ENCODE peak calls at places on chromosomes 12 and 14, in seven cellular contexts. M is effector memory CD4-positive, alpha-beta T cell; J is aorta; G is heart left ventricle; A is tibial artery; Q is psoas muscle; X is GM23248. U is an unnamed sample. For H3K4me1, the result is how much of the 10 kb centered on the place peaks cover.

GRCh38 chr14:94536836-94537235 is 24.4 kb upstream of the SERPINA4 start:
- DNase-seq in M (no peak), J (no peak), G (no peak), A (no peak), Q (no peak), X (peak), U (no peak)

GRCh38 chr12:54967461-54967860 is 17.1 kb downstream of the TESPA1 start:
- DNase-seq in M (no peak), J (no peak), G (no peak), A (no peak), Q (no peak), X (no peak), U (no peak)

GRCh38 chr12:4911316-4911994 is 1.8 kb downstream of the KCNA1 start:
- DNase-seq in M (no peak), J (no peak), G (peak), A (no peak), Q (no peak), X (no peak), U (peak)

GRCh38 chr12:85626031-85626781 is 210.0 kb downstream of the RASSF9 start:
- DNase-seq in M (no peak), J (no peak), G (no peak), A (no peak), Q (no peak), X (peak), U (no peak)

GRCh38 chr14:59352951-59353350 is 112.2 kb downstream of the GPR135 start:
- DNase-seq in M (no peak), J (no peak), G (no peak), A (no peak), Q (no peak), X (no peak), U (no peak)

GRCh38 chr12:45289245-45290217 is 73.6 kb downstream of the ANO6 start:
- DNase-seq in M (no peak), J (no peak), G (no peak), A (no peak), Q (no peak), X (no peak), U (no peak)

GRCh38 chr14:95228240-95228639 is 70.9 kb upstream of the DICER1 start:
- DNase-seq in M (no peak), J (no peak), G (no peak), A (no peak), Q (no peak), X (no peak), U (no peak)

GRCh38 chr12:45615268-45615667 is 114.2 kb upstream of the ARID2 start:
- DNase-seq in M (no peak), J (no peak), G (no peak), A (no peak), Q (no peak), X (peak), U (no peak)

GRCh38 chr12:132116709-132117557 is 27.2 kb downstream of the DDX51 start:
- DNase-seq in M (no peak), J (no peak), G (no peak), A (no peak), Q (no peak), X (no peak), U (peak)

DNA sequence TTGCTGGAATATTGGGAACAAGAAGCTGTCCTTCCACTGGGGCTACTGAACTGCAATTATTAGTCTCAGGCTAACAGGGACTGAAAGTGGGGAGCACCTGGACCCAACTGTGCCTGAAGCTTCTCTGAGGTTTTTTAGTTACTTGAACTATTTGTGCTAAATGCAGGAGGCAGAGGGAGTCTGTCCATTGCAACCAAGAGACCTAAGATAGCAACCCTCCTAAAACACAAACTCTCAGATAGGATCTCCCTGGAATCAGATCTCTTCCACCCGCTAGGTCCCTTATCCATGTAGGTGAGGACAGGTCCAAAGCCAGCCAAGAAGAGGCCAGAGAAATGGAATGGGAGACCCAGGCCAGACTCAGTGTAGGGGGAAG is 58.1 kb downstream of the NCOR2 start:
- DNase-seq in M (no peak), J (no peak), G (no peak), A (no peak), Q (no peak), X (no peak), U (no peak)
- H3K4me1 ChIP-seq in M (under half), J (under half), G (half or more), A (half or more), Q (half or more), X (under half), U (half or more)

DNA sequence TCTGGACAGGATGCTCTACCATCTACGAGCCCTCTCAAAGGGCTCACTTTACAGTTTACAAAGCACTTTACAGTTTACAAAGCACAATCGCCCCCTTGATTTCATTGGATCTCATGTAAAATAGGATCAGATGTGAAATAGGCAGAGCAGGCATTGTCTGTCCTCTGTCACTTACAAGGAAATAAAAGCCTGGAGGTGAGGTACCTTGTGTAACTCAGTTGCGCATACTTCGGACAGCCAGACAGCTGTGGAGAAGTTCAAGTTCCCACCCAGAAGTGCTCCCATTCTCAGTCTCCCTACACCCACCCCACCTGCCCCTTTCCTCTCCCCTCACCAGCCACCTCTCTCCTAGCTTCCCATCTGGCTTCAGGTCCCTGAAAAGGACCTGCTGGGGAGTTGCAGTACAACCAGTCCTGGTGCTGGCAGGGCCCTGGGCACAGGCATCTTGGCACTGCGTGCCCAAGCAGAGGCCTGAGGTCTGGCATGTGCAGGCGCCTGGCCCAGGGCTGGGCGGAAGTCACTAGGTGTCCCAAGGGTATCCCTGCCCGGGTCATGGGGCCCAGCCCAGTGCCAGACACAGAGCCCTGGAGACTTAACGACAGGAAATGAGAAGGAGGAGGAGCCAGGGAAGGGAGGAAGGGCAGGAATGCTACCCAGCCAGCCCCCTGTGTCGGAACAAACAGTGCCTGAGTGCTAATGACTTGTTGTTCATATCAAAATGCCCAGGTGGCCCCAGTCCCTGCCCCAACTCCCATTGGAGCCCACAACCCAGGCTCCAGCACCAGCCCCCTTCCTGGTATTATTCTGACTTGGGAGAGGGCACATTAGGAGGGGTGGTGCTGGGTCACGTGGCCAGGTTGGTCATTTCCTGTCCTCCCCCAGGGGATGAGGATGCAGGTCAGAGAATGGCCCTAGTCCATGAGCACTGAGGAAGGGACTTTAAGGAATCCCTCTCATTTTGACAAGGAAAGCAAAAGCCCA is 5.4 kb downstream of the RAPGEF3 start:
- DNase-seq in M (no peak), J (peak), G (peak), A (peak), Q (peak), X (no peak), U (no peak)
- H3K4me1 ChIP-seq in M (under half), J (under half), G (half or more), A (half or more), Q (under half), X (under half), U (under half)

DNA sequence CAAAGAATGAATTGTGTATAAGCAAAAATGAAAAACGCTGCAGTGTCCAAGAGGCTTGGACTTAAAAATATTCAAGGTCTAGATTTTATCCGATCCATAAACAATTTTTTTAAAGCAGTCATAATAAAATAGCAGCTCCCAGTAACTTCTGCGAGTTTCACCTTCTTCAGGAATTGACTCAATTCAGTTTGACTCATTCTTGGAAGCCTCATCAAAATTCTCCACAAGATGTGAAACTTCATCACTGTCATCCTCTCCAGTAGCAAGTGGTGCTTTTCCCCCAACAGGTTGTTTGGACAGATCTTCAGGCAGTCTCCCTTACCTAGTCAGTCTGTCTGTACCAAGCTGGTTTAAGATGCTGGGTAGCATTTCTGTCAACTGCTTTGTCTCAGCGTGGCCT is 93.5 kb upstream of the FOXG1 start:
- DNase-seq in M (no peak), J (no peak), G (no peak), A (no peak), Q (no peak), X (no peak), U (no peak)
- H3K4me1 ChIP-seq in M (under half), J (under half), G (under half), A (under half), Q (under half), X (under half), U (under half)

GRCh38 chr14:32472512-32473472 is 143.7 kb downstream of the AKAP6 start:
- DNase-seq in M (no peak), J (no peak), G (no peak), A (no peak), Q (no peak), X (peak), U (no peak)
- H3K4me1 ChIP-seq in M (under half), J (under half), G (half or more), A (under half), Q (half or more), X (half or more), U (half or more)

GRCh38 chr14:22493143-22493542 is 95.9 kb downstream of the DAD1 start:
- DNase-seq in M (no peak), J (no peak), G (no peak), A (no peak), Q (no peak), X (no peak), U (no peak)

GRCh38 chr14:22491683-22492483 is 97.1 kb downstream of the DAD1 start:
- DNase-seq in M (peak), J (no peak), G (no peak), A (no peak), Q (no peak), X (no peak), U (no peak)

GRCh38 chr14:22494486-22495135 is 94.4 kb downstream of the DAD1 start:
- DNase-seq in M (no peak), J (no peak), G (no peak), A (no peak), Q (no peak), X (no peak), U (no peak)

GRCh38 chr14:22492601-22493000 is 96.4 kb downstream of the DAD1 start:
- DNase-seq in M (no peak), J (no peak), G (no peak), A (no peak), Q (no peak), X (no peak), U (no peak)

GRCh38 chr14:22493753-22494152 is 95.3 kb downstream of the DAD1 start:
- DNase-seq in M (no peak), J (no peak), G (no peak), A (no peak), Q (no peak), X (no peak), U (no peak)
- H3K4me1 ChIP-seq in M (under half), J (under half), G (under half), A (under half), Q (under half), X (under half), U (under half)

GRCh38 chr12:11769723-11770514 is 120.4 kb downstream of the ETV6 start:
- DNase-seq in M (no peak), J (no peak), G (no peak), A (no peak), Q (no peak), X (no peak), U (no peak)
- H3K4me1 ChIP-seq in M (under half), J (under half), G (under half), A (under half), Q (under half), X (under half), U (half or more)

GRCh38 chr12:87266305-87266704 is 762.9 kb downstream of the C12orf50 start:
- DNase-seq in M (no peak), J (no peak), G (no peak), A (no peak), Q (no peak), X (peak), U (no peak)
- H3K4me1 ChIP-seq in M (under half), J (under half), G (under half), A (under half), Q (under half), X (under half), U (under half)

GRCh38 chr12:65533177-65533883 is 254.8 kb downstream of the MSRB3 start:
- DNase-seq in M (no peak), J (no peak), G (no peak), A (no peak), Q (no peak), X (no peak), U (no peak)

GRCh38 chr12:65534105-65534841 is 255.8 kb downstream of the MSRB3 start:
- DNase-seq in M (no peak), J (no peak), G (no peak), A (no peak), Q (no peak), X (no peak), U (no peak)

GRCh38 chr12:65536876-65537661 is 258.6 kb downstream of the MSRB3 start:
- DNase-seq in M (no peak), J (peak), G (no peak), A (peak), Q (no peak), X (peak), U (peak)

GRCh38 chr12:65537978-65538377 is 259.5 kb downstream of the MSRB3 start:
- DNase-seq in M (no peak), J (no peak), G (no peak), A (no peak), Q (no peak), X (no peak), U (no peak)

DNA sequence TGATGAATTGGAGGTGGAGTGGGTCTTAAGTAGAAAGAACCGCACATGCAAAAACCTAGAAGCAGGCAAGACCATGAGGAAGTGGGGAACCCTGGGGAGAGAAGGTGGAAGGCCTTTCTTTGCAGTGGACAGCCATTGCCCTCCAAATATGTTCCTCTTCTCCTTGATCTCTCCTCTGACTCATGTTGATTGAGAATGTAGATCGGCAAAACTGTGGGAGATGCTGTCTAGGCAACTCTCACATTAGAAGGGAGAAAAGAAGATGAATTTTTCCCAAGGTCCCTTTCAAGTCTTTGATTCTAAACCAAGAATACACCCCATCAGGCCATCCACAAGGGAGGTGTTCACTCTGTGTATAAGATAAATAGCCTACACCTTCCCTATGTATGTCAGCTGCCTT is 257.5 kb downstream of the MSRB3 start:
- DNase-seq in M (no peak), J (no peak), G (no peak), A (no peak), Q (no peak), X (peak), U (no peak)
- H3K4me1 ChIP-seq in M (under half), J (under half), G (under half), A (under half), Q (under half), X (under half), U (under half)

GRCh38 chr12:12874014-12874413 is 17.3 kb upstream of the GPRC5A start:
- DNase-seq in M (no peak), J (no peak), G (no peak), A (no peak), Q (no peak), X (no peak), U (no peak)

GRCh38 chr12:12870454-12870853 is 20.9 kb upstream of the GPRC5A start:
- DNase-seq in M (no peak), J (no peak), G (no peak), A (no peak), Q (no peak), X (peak), U (no peak)

GRCh38 chr12:12871587-12872138 is 19.7 kb upstream of the GPRC5A start:
- DNase-seq in M (no peak), J (no peak), G (no peak), A (no peak), Q (no peak), X (no peak), U (no peak)

GRCh38 chr12:12872139-12872933 is 19.0 kb upstream of the GPRC5A start:
- DNase-seq in M (no peak), J (no peak), G (no peak), A (no peak), Q (no peak), X (peak), U (no peak)

GRCh38 chr12:12872934-12873275 is 18.5 kb upstream of the GPRC5A start:
- DNase-seq in M (no peak), J (no peak), G (no peak), A (no peak), Q (no peak), X (peak), U (no peak)
- H3K4me1 ChIP-seq in M (under half), J (under half), G (under half), A (under half), Q (under half), X (under half), U (under half)